ENCODE peak calls at places on chromosomes 7 and 10, in six cellular contexts. One of them, this sample, is unnamed.

GRCh38 chr7:31825576-31825975 is 138.6 kb downstream of the PPP1R17 start:
- DNase-seq in IMR-90: no peak
- DNase-seq in H1: no peak
- DNase-seq in neuronal stem cell: no peak
- DNase-seq in H9: no peak
- DNase-seq in mesenchymal stem cell: no peak
- DNase-seq in this sample: no peak

GRCh38 chr10:132539894-132540293 is 2.3 kb downstream of the INPP5A start:
- DNase-seq in neuronal stem cell: no peak
- DNase-seq in H9: no peak
- DNase-seq in mesenchymal stem cell: peak; percentile 74
- DNase-seq in IMR-90: peak; percentile 75
- DNase-seq in H1: no peak
- DNase-seq in this sample: no peak

GRCh38 chr7:22858640-22859561 is 36.3 kb upstream of the TOMM7 start:
- DNase-seq in H1: no peak
- DNase-seq in neuronal stem cell: no peak
- DNase-seq in mesenchymal stem cell: peak; percentile 98
- DNase-seq in H9: no peak
- DNase-seq in IMR-90: peak; percentile 99
- DNase-seq in this sample: peak; percentile 84

GRCh38 chr10:13371879-13372470 is 23.9 kb upstream of the SEPHS1 start:
- DNase-seq in H1: peak; percentile 57
- DNase-seq in IMR-90: peak; percentile 83
- DNase-seq in mesenchymal stem cell: peak; percentile 84
- DNase-seq in neuronal stem cell: peak; percentile 84
- DNase-seq in H9: peak; percentile 80
- DNase-seq in this sample: peak; percentile 79

GRCh38 chr7:155209478-155209864 is 88.2 kb upstream of the INSIG1 start:
- DNase-seq in IMR-90: no peak
- DNase-seq in neuronal stem cell: no peak
- DNase-seq in H9: no peak
- DNase-seq in H1: no peak
- DNase-seq in mesenchymal stem cell: no peak
- DNase-seq in this sample: no peak

GRCh38 chr10:80582561-80582960 is 44.9 kb downstream of the SH2D4B start:
- DNase-seq in mesenchymal stem cell: no peak
- DNase-seq in H9: no peak
- DNase-seq in H1: no peak
- DNase-seq in IMR-90: no peak
- DNase-seq in neuronal stem cell: no peak
- DNase-seq in this sample: no peak

GRCh38 chr10:80471715-80472233 is 17.7 kb downstream of the TSPAN14 start:
- DNase-seq in IMR-90: no peak
- DNase-seq in mesenchymal stem cell: no peak
- DNase-seq in neuronal stem cell: no peak
- DNase-seq in H1: no peak
- DNase-seq in H9: no peak
- DNase-seq in this sample: peak; percentile 87

GRCh38 chr10:110074298-110074697 is 66.5 kb downstream of the ADD3 start:
- DNase-seq in neuronal stem cell: no peak
- DNase-seq in H1: no peak
- DNase-seq in IMR-90: no peak
- DNase-seq in H9: no peak
- DNase-seq in mesenchymal stem cell: no peak
- DNase-seq in this sample: no peak

GRCh38 chr10:25766687-25767221 is 167.3 kb upstream of the MYO3A start:
- DNase-seq in IMR-90: no peak
- DNase-seq in H1: peak; percentile 73
- DNase-seq in mesenchymal stem cell: no peak
- DNase-seq in H9: peak; percentile 91
- DNase-seq in neuronal stem cell: peak; percentile 20
- DNase-seq in this sample: no peak

GRCh38 chr10:60921631-60922030 is 22.4 kb downstream of the RHOBTB1 start:
- DNase-seq in mesenchymal stem cell: no peak
- DNase-seq in H9: no peak
- DNase-seq in neuronal stem cell: no peak
- DNase-seq in H1: no peak
- DNase-seq in IMR-90: no peak
- DNase-seq in this sample: no peak

GRCh38 chr7:129212126-129212525 is 12.7 kb upstream of the AHCYL2 start:
- DNase-seq in H9: no peak
- DNase-seq in H1: no peak
- DNase-seq in neuronal stem cell: no peak
- DNase-seq in IMR-90: no peak
- DNase-seq in mesenchymal stem cell: no peak
- DNase-seq in this sample: no peak

GRCh38 chr7:129213828-129214227 is 11.0 kb upstream of the AHCYL2 start:
- DNase-seq in H9: peak; percentile 79
- DNase-seq in IMR-90: no peak
- DNase-seq in neuronal stem cell: no peak
- DNase-seq in mesenchymal stem cell: no peak
- DNase-seq in H1: peak; percentile 43
- DNase-seq in this sample: peak; percentile 82

GRCh38 chr7:129210256-129210988 is 14.4 kb upstream of the AHCYL2 start:
- DNase-seq in IMR-90: peak; percentile 44
- DNase-seq in neuronal stem cell: peak; percentile 46
- DNase-seq in mesenchymal stem cell: peak; percentile 52
- DNase-seq in H1: peak; percentile 41
- DNase-seq in H9: peak; percentile 85
- DNase-seq in this sample: peak; percentile 71

GRCh38 chr7:129210989-129211312 is 13.9 kb upstream of the AHCYL2 start:
- DNase-seq in H9: no peak
- DNase-seq in neuronal stem cell: no peak
- DNase-seq in mesenchymal stem cell: no peak
- DNase-seq in IMR-90: no peak
- DNase-seq in H1: no peak
- DNase-seq in this sample: no peak

DNA sequence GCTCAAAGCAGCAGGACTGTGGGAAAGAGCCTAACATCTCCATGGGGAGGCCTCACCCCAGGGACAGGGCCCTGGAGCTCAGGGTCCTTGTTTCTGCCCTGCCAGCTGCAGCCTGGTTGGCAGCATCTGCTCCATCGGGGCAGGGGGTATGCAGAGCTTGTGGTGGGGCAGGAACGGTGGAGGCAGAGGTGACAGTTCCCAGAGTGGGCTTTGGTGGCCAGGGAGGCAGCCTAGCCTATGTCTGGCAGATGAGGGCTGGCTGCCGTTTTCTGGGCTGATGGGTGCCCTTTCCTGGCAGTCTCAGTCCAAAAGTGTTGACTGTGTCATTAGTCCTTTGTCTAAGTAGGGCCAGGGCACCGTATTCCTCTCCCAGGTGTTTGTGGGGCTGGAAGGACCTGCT is 12.2 kb upstream of the AHCYL2 start:
- DNase-seq in IMR-90: no peak
- DNase-seq in mesenchymal stem cell: no peak
- DNase-seq in H1: no peak
- DNase-seq in H9: no peak
- DNase-seq in neuronal stem cell: no peak
- DNase-seq in this sample: no peak
- H4K91ac ChIP-seq in IMR-90: no peak overlapping the region
- H4K91ac ChIP-seq in mesenchymal stem cell: no peak overlapping the region
- H4K91ac ChIP-seq in H1: no peak overlapping the region
- H4K91ac ChIP-seq in H9: no peak overlapping the region
- H4K91ac ChIP-seq in neuronal stem cell: no peak overlapping the region
- H4K91ac ChIP-seq in this sample: no peak overlapping the region

DNA sequence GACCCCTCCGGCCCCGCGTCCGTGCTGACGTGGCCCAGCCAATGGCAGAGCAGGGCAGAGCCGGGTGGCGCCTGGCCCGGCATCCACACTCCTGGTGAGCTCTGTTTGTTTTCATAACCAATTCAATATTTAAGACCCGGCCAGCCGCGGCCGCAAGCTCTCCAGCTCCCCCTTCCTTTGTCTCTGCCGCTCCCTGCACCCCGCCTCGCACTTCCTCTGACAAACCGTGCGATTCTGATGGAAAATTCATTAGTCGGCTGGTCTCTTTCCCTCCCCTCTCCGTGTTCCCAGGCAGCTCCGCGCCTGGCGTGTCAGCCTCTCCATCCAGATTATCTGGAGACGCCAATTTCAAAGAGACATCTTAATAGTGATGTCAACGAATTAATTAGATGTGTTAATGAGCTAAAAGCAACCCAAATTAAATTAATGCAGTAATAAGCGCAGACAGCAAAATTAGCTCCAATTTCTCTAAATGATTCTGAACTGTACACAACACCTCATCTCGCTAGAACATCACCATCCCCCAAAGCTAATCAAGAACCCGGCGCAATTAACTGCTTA is 55.3 kb downstream of the MICALL2 start:
- DNase-seq in H9: no peak
- DNase-seq in H1: no peak
- DNase-seq in IMR-90: peak; percentile 43
- DNase-seq in mesenchymal stem cell: peak; percentile 46
- DNase-seq in neuronal stem cell: peak; percentile 31
- DNase-seq in this sample: no peak
- H4K91ac ChIP-seq in H9: no peak overlapping the region
- H4K91ac ChIP-seq in H1: peak overlapping the region; percentile 16
- H4K91ac ChIP-seq in IMR-90: no peak overlapping the region
- H4K91ac ChIP-seq in mesenchymal stem cell: no peak overlapping the region
- H4K91ac ChIP-seq in neuronal stem cell: no peak overlapping the region
- H4K91ac ChIP-seq in this sample: no peak overlapping the region

DNA sequence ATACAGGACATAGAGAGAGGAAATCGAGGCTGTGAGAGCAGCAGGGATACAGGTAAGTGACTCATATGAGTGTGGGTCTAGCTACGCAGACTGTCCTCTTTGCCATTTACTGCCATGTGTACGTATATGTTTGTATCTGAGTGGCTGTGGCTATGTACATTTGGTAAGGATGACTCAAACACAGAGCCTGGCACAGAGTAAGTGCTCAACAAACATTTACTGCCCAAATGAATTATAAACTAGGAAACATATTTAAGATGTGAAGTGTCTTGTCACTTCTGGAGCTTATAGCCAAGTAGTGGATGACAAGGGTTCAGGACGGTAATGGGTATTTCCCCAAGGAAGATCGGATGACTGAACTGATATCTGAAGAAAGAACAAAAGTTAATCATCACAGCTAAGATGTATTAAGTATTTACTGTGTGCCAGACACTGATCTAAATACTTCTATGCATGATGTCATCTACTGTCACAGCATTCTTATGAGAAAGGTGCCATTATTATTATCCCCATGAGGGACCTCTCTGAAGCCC is 6.1 kb downstream of the MRPL43 start:
- DNase-seq in neuronal stem cell: no peak
- DNase-seq in H1: no peak
- DNase-seq in H9: no peak
- DNase-seq in mesenchymal stem cell: no peak
- DNase-seq in IMR-90: no peak
- DNase-seq in this sample: no peak
- H4K91ac ChIP-seq in neuronal stem cell: no peak overlapping the region
- H4K91ac ChIP-seq in H1: no peak overlapping the region
- H4K91ac ChIP-seq in H9: no peak overlapping the region
- H4K91ac ChIP-seq in mesenchymal stem cell: no peak overlapping the region
- H4K91ac ChIP-seq in IMR-90: no peak overlapping the region
- H4K91ac ChIP-seq in this sample: no peak overlapping the region

DNA sequence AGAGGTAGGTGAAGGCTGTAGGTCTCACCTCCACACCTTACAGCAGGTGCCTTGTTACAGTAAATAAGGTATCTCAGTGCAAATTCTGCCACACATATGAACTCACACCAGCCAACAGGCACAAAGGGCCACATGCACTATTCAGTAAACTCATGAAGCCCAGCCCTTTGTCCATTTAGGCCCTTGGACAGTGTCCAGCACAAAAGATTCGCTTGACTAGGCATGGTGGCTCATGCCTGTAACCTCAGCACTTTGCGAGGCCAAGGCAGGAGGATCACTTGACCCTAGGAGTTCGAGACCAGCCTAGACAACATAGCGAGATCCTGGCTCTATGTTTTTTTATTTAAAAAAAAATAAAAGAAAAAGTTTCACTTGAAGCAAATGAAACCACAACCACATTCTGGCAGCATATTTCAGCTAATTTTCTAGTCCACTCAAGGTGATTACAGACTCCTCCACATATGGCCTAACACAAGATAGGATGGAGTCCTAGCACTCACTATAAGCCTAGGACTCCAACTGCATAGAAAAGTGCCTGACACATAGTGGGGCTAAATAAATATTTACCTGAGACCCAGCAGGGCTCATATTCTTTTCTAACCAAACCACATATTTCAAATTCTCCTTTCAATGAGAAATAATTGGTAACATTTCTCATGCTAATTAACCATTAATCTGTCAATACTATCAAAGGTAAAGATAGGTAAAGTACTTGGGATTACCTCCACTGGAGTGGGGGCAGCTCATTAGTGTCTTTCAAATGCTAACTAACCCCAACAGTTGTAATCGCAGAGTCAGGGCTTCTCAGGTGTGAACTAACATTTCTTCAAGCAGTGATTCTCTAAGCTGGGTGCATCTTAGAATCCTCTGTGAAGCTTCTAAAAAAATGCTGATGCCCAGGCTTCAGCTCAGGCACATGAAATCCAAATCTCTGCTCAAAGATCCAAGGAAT is 4.5 kb upstream of the ANKRD1 start:
- DNase-seq in IMR-90: no peak
- DNase-seq in H1: peak; percentile 76
- DNase-seq in H9: peak; percentile 84
- DNase-seq in mesenchymal stem cell: no peak
- DNase-seq in neuronal stem cell: no peak
- DNase-seq in this sample: no peak
- H4K91ac ChIP-seq in IMR-90: peak overlapping the region; percentile 82
- H4K91ac ChIP-seq in H1: no peak overlapping the region
- H4K91ac ChIP-seq in H9: no peak overlapping the region
- H4K91ac ChIP-seq in mesenchymal stem cell: peak overlapping the region; percentile 29
- H4K91ac ChIP-seq in neuronal stem cell: no peak overlapping the region
- H4K91ac ChIP-seq in this sample: peak overlapping the region; percentile 1

GRCh38 chr7:90530263-90530662 is 60.8 kb downstream of the PTTG1IP2 start:
- DNase-seq in IMR-90: peak; percentile 23
- DNase-seq in mesenchymal stem cell: no peak
- DNase-seq in H9: no peak
- DNase-seq in H1: no peak
- DNase-seq in neuronal stem cell: no peak
- DNase-seq in this sample: no peak

GRCh38 chr7:90536449-90536848 is 59.7 kb upstream of the CDK14 start:
- DNase-seq in H1: no peak
- DNase-seq in H9: no peak
- DNase-seq in neuronal stem cell: no peak
- DNase-seq in mesenchymal stem cell: no peak
- DNase-seq in IMR-90: no peak
- DNase-seq in this sample: peak; percentile 8

GRCh38 chr7:90532231-90532929 is 62.9 kb downstream of the PTTG1IP2 start:
- DNase-seq in H1: no peak
- DNase-seq in mesenchymal stem cell: no peak
- DNase-seq in IMR-90: no peak
- DNase-seq in neuronal stem cell: no peak
- DNase-seq in H9: no peak
- DNase-seq in this sample: no peak
- H4K91ac ChIP-seq in H1: no peak overlapping the region
- H4K91ac ChIP-seq in mesenchymal stem cell: no peak overlapping the region
- H4K91ac ChIP-seq in IMR-90: no peak overlapping the region
- H4K91ac ChIP-seq in neuronal stem cell: no peak overlapping the region
- H4K91ac ChIP-seq in H9: no peak overlapping the region
- H4K91ac ChIP-seq in this sample: no peak overlapping the region

This sample was measured in trophoblast cell.